ENCODE peak calls at places on chromosomes 5 and 9, in five cellular contexts. Y, B, R, S and J are unnamed samples.

GRCh38 chr5:77390795-77391194 is 101.3 kb downstream of the WDR41 start:
- DNase-seq in S (no peak), R (no peak), Y (no peak), B (peak), J (no peak)

GRCh38 chr5:137743031-137743640 is 7.2 kb upstream of the KLHL3 start:
- DNase-seq in B (peak), R (peak), S (peak), Y (peak), J (peak)

GRCh38 chr5:154284433-154284832 is 93.9 kb downstream of the GALNT10 start:
- DNase-seq in B (no peak), S (no peak), Y (no peak), R (no peak), J (no peak)

GRCh38 chr9:37471942-37472679 is 6.9 kb upstream of the ZBTB5 start:
- DNase-seq in S (peak), B (peak), Y (peak), R (peak), J (peak)

GRCh38 chr9:124040935-124041816 is 29.6 kb downstream of the LHX2 start:
- DNase-seq in R (peak), S (no peak), Y (no peak), B (no peak), J (no peak)

GRCh38 chr5:79511945-79512493 is 1.9 kb downstream of the HOMER1 start:
- DNase-seq in B (no peak), S (no peak), Y (no peak), R (no peak), J (no peak)

GRCh38 chr5:137792291-137792690 is 38.1 kb upstream of the HNRNPA0 start:
- DNase-seq in Y (no peak), B (no peak), R (no peak), S (no peak), J (no peak)

GRCh38 chr5:157540707-157541451 is 34.7 kb downstream of the ADAM19 start:
- DNase-seq in B (peak), Y (peak), S (no peak), R (no peak), J (peak)

GRCh38 chr5:77806213-77806843 is 30.2 kb upstream of the TBCA start:
- DNase-seq in B (no peak), R (no peak), S (no peak), Y (no peak), J (peak)

GRCh38 chr5:121976979-121977378 is 15.2 kb downstream of the SRFBP1 start:
- DNase-seq in Y (no peak), B (peak), R (no peak), S (no peak), J (peak)

GRCh38 chr9:112532427-112532826 is 45.8 kb downstream of the KIAA1958 start:
- DNase-seq in R (no peak), S (no peak), Y (no peak), B (peak), J (peak)

GRCh38 chr9:137390553-137391410 is 32.2 kb downstream of the EXD3 start:
- DNase-seq in R (no peak), S (no peak), B (no peak), Y (no peak), J (no peak)

GRCh38 chr5:140561753-140562523 is 2.5 kb downstream of the APBB3 start:
- DNase-seq in Y (no peak), B (no peak), R (no peak), S (no peak), J (no peak)

GRCh38 chr9:87580941-87581438 is 83.3 kb downstream of the DAPK1 start:
- DNase-seq in S (no peak), Y (no peak), B (no peak), R (no peak), J (no peak)

GRCh38 chr9:134535171-134535570 is 106.4 kb upstream of the COL5A1 start:
- DNase-seq in S (no peak), B (no peak), R (no peak), Y (no peak), J (no peak)

GRCh38 chr9:106843361-106843760 is 19.6 kb upstream of the ZNF462 start:
- DNase-seq in Y (no peak), R (no peak), B (no peak), S (no peak), J (no peak)

GRCh38 chr5:103598997-103599556 is 36.5 kb upstream of the NUDT12 start:
- DNase-seq in B (peak), R (no peak), S (no peak), Y (no peak), J (no peak)

GRCh38 chr5:14410942-14411258 is 170.7 kb upstream of the OTULINL start:
- DNase-seq in S (no peak), R (no peak), Y (no peak), B (no peak), J (no peak)

GRCh38 chr5:153441997-153442396 is 48.5 kb upstream of the GRIA1 start:
- DNase-seq in S (no peak), B (no peak), Y (no peak), R (no peak), J (no peak)

GRCh38 chr5:171094356-171094755 is 214.7 kb upstream of the TLX3 start:
- DNase-seq in Y (peak), B (no peak), S (no peak), R (no peak), J (no peak)

GRCh38 chr5:104431946-104432345 is 869.4 kb upstream of the NUDT12 start:
- DNase-seq in S (no peak), R (no peak), B (no peak), Y (no peak), J (no peak)

GRCh38 chr9:86073839-86074238 is 25.5 kb downstream of the GOLM1 start:
- DNase-seq in B (no peak), R (no peak), Y (no peak), S (no peak), J (no peak)

GRCh38 chr5:133247881-133248642 is 196.2 kb downstream of the HSPA4 start:
- DNase-seq in R (peak), Y (peak), S (peak), B (peak), J (peak)

GRCh38 chr5:114361724-114362196 is at the start of gene KCNN2:
- DNase-seq in S (peak), Y (peak), B (peak), R (peak), J (peak)

GRCh38 chr5:135135530-135136201 is 101.6 kb upstream of the PITX1 start:
- DNase-seq in B (peak), Y (no peak), R (no peak), S (no peak), J (peak)

GRCh38 chr5:170265527-170265926 is 32.0 kb downstream of the LCP2 start:
- DNase-seq in R (no peak), B (no peak), Y (no peak), S (no peak), J (peak)

GRCh38 chr5:68251804-68252648 is 36.5 kb downstream of the PIK3R1 start:
- DNase-seq in R (no peak), Y (peak), B (peak), S (no peak), J (peak)

DNA sequence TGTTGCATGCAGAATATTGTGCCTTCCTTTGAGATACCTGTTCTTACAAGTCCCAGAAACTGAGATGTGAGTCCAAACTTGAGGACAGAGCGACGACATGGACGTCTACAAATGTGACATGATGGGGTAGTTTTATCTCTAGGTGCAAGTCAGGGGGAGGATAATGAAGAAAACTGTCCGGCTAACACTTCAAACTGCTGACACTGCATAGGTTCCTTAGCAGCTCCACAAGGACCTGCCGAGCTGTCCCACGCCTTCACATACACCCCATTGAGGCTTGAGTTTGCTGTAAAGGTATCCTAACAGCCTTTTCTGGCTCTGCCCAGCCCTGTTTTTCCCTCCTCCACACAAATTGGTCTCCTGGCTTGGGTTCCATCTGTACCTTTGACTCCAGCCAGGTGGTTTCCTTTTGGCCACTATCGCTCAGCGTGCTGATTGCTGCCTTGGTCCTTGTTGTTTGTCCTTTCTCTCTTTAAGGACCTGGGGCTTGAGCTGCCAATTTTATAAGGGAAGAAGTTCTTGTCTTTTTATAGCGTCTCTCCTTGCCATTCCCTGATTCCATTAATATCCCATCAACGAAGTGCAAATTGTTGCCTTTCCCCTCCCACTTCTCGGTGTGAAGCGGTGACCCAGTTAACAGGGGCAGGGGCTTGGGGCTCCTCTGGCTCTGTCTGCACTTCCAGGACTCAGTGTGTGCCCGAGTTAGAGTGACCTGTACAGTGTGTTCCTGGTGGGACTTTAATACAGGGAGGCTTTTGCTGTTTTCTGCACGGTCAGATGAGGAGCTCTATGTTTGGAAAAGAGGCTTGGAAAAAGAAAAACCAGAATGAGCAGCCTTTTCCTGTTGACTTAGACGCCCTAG is 100.3 kb downstream of the PCSK1 start:
- DNase-seq in Y (no peak), S (no peak), B (no peak), R (no peak), J (no peak)
- H3K9ac ChIP-seq in Y (no peak), S (no peak), B (no peak), R (no peak), J (no peak)

DNA sequence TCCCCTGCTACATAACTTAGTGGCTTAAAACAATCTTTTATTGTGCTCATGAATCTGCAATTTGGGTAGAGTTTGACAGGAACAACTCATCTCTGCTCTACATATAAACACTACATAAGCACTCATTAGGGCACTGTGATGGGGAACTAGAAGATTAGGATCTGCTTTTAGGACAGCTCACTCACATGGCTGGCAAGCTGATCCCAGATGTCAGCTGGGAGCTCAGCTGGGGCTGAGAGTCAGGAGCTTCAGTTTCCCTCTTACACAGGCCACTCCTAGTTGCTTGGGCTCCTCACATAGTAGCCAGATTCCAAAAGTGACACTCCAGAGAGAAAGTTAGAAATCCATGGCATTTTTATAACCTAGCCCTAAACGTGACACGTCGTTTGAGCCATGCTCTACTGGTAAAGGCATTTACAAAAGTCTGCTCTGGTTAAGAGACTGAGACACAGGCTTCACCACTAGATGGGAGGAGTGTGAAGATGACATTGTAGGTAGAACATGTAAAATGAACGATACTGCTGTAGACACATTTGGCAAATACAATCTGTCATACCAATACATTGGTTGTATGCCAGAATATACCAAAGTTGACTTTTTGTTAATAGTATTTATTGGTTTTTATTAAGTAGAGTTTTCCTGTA is 23.6 kb downstream of the SCAI start:
- DNase-seq in B (peak), S (no peak), R (no peak), Y (peak), J (peak)
- H2BK5ac ChIP-seq in B (no peak), S (no peak), R (no peak), Y (no peak), J (no peak)

GRCh38 chr5:173613433-173614144 is 2.9 kb downstream of the BOD1 start:
- DNase-seq in Y (no peak), R (no peak), S (no peak), B (no peak), J (no peak)
- H3K9ac ChIP-seq in Y (peak), R (no peak), S (no peak), B (no peak), J (no peak)

DNA sequence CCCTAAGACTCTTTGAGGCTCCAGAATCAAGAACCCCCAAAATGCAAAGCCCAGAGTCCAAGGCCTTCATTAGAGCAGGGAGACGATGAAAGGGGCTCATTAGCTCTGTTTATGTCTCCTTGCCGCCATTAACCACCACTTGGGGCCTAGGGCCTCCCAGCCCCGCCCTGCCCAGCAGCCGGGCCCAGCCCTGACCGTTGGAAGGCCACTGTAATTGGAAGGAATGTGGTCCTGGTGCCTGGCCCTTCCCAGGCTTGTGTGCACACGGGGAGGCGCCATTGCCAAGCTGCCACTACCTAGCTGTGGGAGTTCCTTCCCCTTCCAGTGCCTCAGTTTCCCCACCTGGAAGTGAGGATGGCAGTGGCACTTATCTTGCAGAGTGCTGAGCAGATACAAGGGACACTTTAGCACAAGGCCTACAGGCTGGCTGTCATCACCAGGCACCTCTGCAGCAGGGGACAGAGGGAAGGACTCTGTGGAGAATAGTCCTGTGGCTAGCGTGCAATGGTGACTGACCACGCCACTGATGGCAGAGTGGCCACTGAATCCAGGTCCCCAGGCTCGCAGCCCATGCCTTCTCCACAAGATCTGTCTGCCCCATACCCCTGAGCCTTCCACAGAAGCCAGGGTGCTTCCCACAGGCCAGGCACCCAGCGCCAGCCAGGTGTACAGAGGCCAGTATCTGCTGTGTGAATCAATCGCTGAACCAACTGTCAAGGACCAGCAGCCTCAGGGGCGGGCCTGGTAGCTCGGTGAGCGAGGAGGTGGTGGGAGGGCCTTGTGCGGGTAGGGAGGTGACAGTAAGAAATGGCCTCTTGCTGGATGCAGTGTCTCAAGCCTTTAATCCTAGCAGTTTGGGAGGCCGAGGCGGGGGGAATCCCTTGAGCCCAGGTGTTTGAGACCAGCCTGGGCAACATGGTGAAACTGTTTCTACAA is 20.8 kb downstream of the GBGT1 start:
- DNase-seq in S (no peak), R (no peak), Y (no peak), B (no peak), J (no peak)
- H2BK5ac ChIP-seq in S (peak), R (no peak), Y (no peak), B (no peak), J (no peak)

DNA sequence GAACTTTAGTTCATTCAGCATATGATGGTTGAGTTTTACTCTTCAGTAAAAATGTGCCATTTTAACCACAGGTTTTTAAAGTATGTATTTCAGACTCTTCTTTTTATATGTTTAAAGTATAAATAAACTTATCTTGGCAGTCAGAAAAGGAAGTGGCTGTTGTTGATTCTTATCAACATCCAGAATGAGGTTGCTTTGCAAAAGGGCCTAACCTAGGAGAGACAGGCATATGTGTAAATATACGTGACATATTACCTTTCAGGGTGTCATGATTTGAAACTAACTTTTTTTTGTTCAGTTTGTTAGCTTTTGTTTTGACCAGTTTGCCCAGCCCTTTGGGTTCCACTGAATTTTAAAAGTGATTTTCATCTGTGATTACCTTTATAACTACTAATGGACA is 7.4 kb downstream of the SMARCA2 start:
- DNase-seq in Y (no peak), B (no peak), S (no peak), R (no peak), J (no peak)
- H3K9ac ChIP-seq in Y (no peak), B (no peak), S (no peak), R (no peak), J (no peak)

GRCh38 chr5:36661446-36662220 is 55.2 kb downstream of the SLC1A3 start:
- DNase-seq in S (no peak), R (no peak), Y (no peak), B (no peak), J (no peak)
- H2BK5ac ChIP-seq in S (no peak), R (no peak), Y (no peak), B (no peak), J (no peak)

GRCh38 chr5:164742025-164742424 is 1236.6 kb downstream of the MAT2B start:
- DNase-seq in Y (no peak), S (no peak), R (no peak), B (no peak), J (no peak)
- H3K9ac ChIP-seq in Y (no peak), S (no peak), R (no peak), B (no peak), J (no peak)

GRCh38 chr9:129745186-129745585 is 7.7 kb downstream of the PTGES start:
- DNase-seq in B (no peak), Y (no peak), S (no peak), R (no peak), J (no peak)
- H2BK5ac ChIP-seq in B (no peak), Y (no peak), S (no peak), R (no peak), J (no peak)

GRCh38 chr9:78001946-78002731 is 29.5 kb downstream of the GNAQ start:
- DNase-seq in B (peak), R (no peak), S (no peak), Y (no peak), J (no peak)

GRCh38 chr9:78003730-78004129 is 27.9 kb downstream of the GNAQ start:
- DNase-seq in B (no peak), S (no peak), R (no peak), Y (no peak), J (no peak)

GRCh38 chr9:78005231-78006002 is 26.2 kb downstream of the GNAQ start:
- DNase-seq in Y (no peak), S (no peak), R (no peak), B (no peak), J (no peak)

GRCh38 chr9:78006734-78007133 is 24.9 kb downstream of the GNAQ start:
- DNase-seq in B (no peak), S (no peak), R (no peak), Y (no peak), J (no peak)

GRCh38 chr9:78004478-78005229 is 27.0 kb downstream of the GNAQ start:
- DNase-seq in R (no peak), S (no peak), Y (no peak), B (peak), J (no peak)
- H3K9ac ChIP-seq in R (no peak), S (no peak), Y (no peak), B (no peak), J (no peak)